ENCODE peak calls at places on chromosomes 7 and 10, in nine cellular contexts. One of them, this sample, is unnamed. For H3K4me1, the result is how much of the 10 kb centered on the place peaks cover.

GRCh38 chr7:132519936-132520335 is 56.3 kb downstream of the PLXNA4 start:
- DNase-seq in right atrium auricular region: no peak
- DNase-seq in colonic mucosa: no peak
- DNase-seq in HCT116: no peak
- DNase-seq in lower lobe of right lung: no peak
- DNase-seq in CD8-positive, alpha-beta T cell: no peak
- DNase-seq in neuronal stem cell: no peak
- DNase-seq in GM23248: peak
- DNase-seq in stomach: no peak
- DNase-seq in this sample: no peak

GRCh38 chr7:147803625-147804024 is 786.9 kb upstream of the C7orf33 start:
- DNase-seq in right atrium auricular region: no peak
- DNase-seq in neuronal stem cell: peak
- DNase-seq in stomach: no peak
- DNase-seq in GM23248: no peak
- DNase-seq in colonic mucosa: no peak
- DNase-seq in CD8-positive, alpha-beta T cell: no peak
- DNase-seq in lower lobe of right lung: no peak
- DNase-seq in HCT116: no peak
- DNase-seq in this sample: no peak

GRCh38 chr10:28815681-28816080 is 138.4 kb downstream of the BAMBI start:
- DNase-seq in lower lobe of right lung: no peak
- DNase-seq in right atrium auricular region: no peak
- DNase-seq in stomach: no peak
- DNase-seq in GM23248: no peak
- DNase-seq in colonic mucosa: peak
- DNase-seq in HCT116: no peak
- DNase-seq in CD8-positive, alpha-beta T cell: no peak
- DNase-seq in neuronal stem cell: no peak
- DNase-seq in this sample: no peak

GRCh38 chr10:132909491-132910071 is 32.8 kb downstream of the CFAP46 start:
- DNase-seq in stomach: no peak
- DNase-seq in colonic mucosa: no peak
- DNase-seq in CD8-positive, alpha-beta T cell: no peak
- DNase-seq in neuronal stem cell: no peak
- DNase-seq in lower lobe of right lung: peak
- DNase-seq in HCT116: no peak
- DNase-seq in GM23248: no peak
- DNase-seq in right atrium auricular region: no peak
- DNase-seq in this sample: no peak

GRCh38 chr10:96910488-96911395 is 78.6 kb downstream of the LCOR start:
- DNase-seq in lower lobe of right lung: no peak
- DNase-seq in GM23248: peak
- DNase-seq in HCT116: peak
- DNase-seq in CD8-positive, alpha-beta T cell: no peak
- DNase-seq in right atrium auricular region: no peak
- DNase-seq in neuronal stem cell: peak
- DNase-seq in stomach: no peak
- DNase-seq in colonic mucosa: no peak
- DNase-seq in this sample: peak

GRCh38 chr7:1712907-1713501 is 42.9 kb downstream of the ELFN1 start:
- DNase-seq in GM23248: no peak
- DNase-seq in colonic mucosa: no peak
- DNase-seq in stomach: no peak
- DNase-seq in right atrium auricular region: no peak
- DNase-seq in CD8-positive, alpha-beta T cell: no peak
- DNase-seq in lower lobe of right lung: peak
- DNase-seq in HCT116: no peak
- DNase-seq in neuronal stem cell: no peak
- DNase-seq in this sample: no peak

GRCh38 chr10:86922553-86922961 is 34.9 kb downstream of the MMRN2 start:
- DNase-seq in colonic mucosa: peak
- DNase-seq in lower lobe of right lung: no peak
- DNase-seq in right atrium auricular region: no peak
- DNase-seq in neuronal stem cell: no peak
- DNase-seq in stomach: no peak
- DNase-seq in CD8-positive, alpha-beta T cell: no peak
- DNase-seq in GM23248: no peak
- DNase-seq in HCT116: no peak
- DNase-seq in this sample: no peak

GRCh38 chr10:126458453-126458852 is 70.2 kb upstream of the ADAM12 start:
- DNase-seq in right atrium auricular region: no peak
- DNase-seq in HCT116: no peak
- DNase-seq in lower lobe of right lung: no peak
- DNase-seq in CD8-positive, alpha-beta T cell: no peak
- DNase-seq in stomach: no peak
- DNase-seq in neuronal stem cell: no peak
- DNase-seq in GM23248: peak
- DNase-seq in colonic mucosa: no peak
- DNase-seq in this sample: no peak

GRCh38 chr10:79221110-79222051 is 125.9 kb upstream of the PPIF start:
- DNase-seq in stomach: peak
- DNase-seq in lower lobe of right lung: peak
- DNase-seq in colonic mucosa: peak
- DNase-seq in CD8-positive, alpha-beta T cell: no peak
- DNase-seq in right atrium auricular region: peak
- DNase-seq in HCT116: no peak
- DNase-seq in GM23248: peak
- DNase-seq in neuronal stem cell: no peak
- DNase-seq in this sample: no peak

GRCh38 chr10:88459523-88459922 is 123.6 kb downstream of the RNLS start:
- DNase-seq in lower lobe of right lung: no peak
- DNase-seq in neuronal stem cell: no peak
- DNase-seq in colonic mucosa: no peak
- DNase-seq in HCT116: no peak
- DNase-seq in GM23248: no peak
- DNase-seq in stomach: no peak
- DNase-seq in CD8-positive, alpha-beta T cell: no peak
- DNase-seq in right atrium auricular region: no peak
- DNase-seq in this sample: no peak

GRCh38 chr7:139341776-139342244 is 673 bp downstream of the FMC1 start:
- DNase-seq in lower lobe of right lung: no peak
- DNase-seq in colonic mucosa: no peak
- DNase-seq in right atrium auricular region: no peak
- DNase-seq in neuronal stem cell: no peak
- DNase-seq in HCT116: no peak
- DNase-seq in GM23248: no peak
- DNase-seq in stomach: no peak
- DNase-seq in CD8-positive, alpha-beta T cell: no peak
- DNase-seq in this sample: no peak

GRCh38 chr7:131188367-131189339 is 139.0 kb upstream of the MKLN1 start:
- DNase-seq in right atrium auricular region: no peak
- DNase-seq in stomach: no peak
- DNase-seq in lower lobe of right lung: no peak
- DNase-seq in neuronal stem cell: no peak
- DNase-seq in HCT116: peak
- DNase-seq in CD8-positive, alpha-beta T cell: peak
- DNase-seq in colonic mucosa: no peak
- DNase-seq in GM23248: peak
- DNase-seq in this sample: no peak

GRCh38 chr7:92133737-92134270 is 473 bp downstream of the CYP51A1 start:
- DNase-seq in lower lobe of right lung: peak
- DNase-seq in GM23248: peak
- DNase-seq in neuronal stem cell: peak
- DNase-seq in CD8-positive, alpha-beta T cell: peak
- DNase-seq in colonic mucosa: peak
- DNase-seq in stomach: peak
- DNase-seq in HCT116: peak
- DNase-seq in right atrium auricular region: peak
- DNase-seq in this sample: peak

GRCh38 chr10:76675951-76676587 is 961.5 kb downstream of the KCNMA1 start:
- DNase-seq in GM23248: peak
- DNase-seq in CD8-positive, alpha-beta T cell: no peak
- DNase-seq in colonic mucosa: peak
- DNase-seq in HCT116: no peak
- DNase-seq in lower lobe of right lung: no peak
- DNase-seq in neuronal stem cell: no peak
- DNase-seq in stomach: no peak
- DNase-seq in right atrium auricular region: peak
- DNase-seq in this sample: no peak

GRCh38 chr10:12969951-12970350 is 31.6 kb downstream of the CCDC3 start:
- DNase-seq in neuronal stem cell: no peak
- DNase-seq in colonic mucosa: no peak
- DNase-seq in CD8-positive, alpha-beta T cell: no peak
- DNase-seq in right atrium auricular region: no peak
- DNase-seq in GM23248: no peak
- DNase-seq in HCT116: no peak
- DNase-seq in lower lobe of right lung: no peak
- DNase-seq in stomach: no peak
- DNase-seq in this sample: no peak

GRCh38 chr7:104862719-104863118 is 151.3 kb upstream of the KMT2E start:
- DNase-seq in colonic mucosa: no peak
- DNase-seq in right atrium auricular region: no peak
- DNase-seq in lower lobe of right lung: no peak
- DNase-seq in HCT116: peak
- DNase-seq in CD8-positive, alpha-beta T cell: no peak
- DNase-seq in neuronal stem cell: no peak
- DNase-seq in stomach: no peak
- DNase-seq in GM23248: peak
- DNase-seq in this sample: peak

GRCh38 chr10:103832806-103833205 is 22.6 kb downstream of the SH3PXD2A start:
- DNase-seq in stomach: no peak
- DNase-seq in GM23248: no peak
- DNase-seq in right atrium auricular region: no peak
- DNase-seq in CD8-positive, alpha-beta T cell: no peak
- DNase-seq in lower lobe of right lung: no peak
- DNase-seq in HCT116: no peak
- DNase-seq in colonic mucosa: no peak
- DNase-seq in neuronal stem cell: no peak
- DNase-seq in this sample: no peak
- H3K4me1 ChIP-seq in stomach: under half
- H3K4me1 ChIP-seq in GM23248: under half
- H3K4me1 ChIP-seq in right atrium auricular region: half or more
- H3K4me1 ChIP-seq in CD8-positive, alpha-beta T cell: under half
- H3K4me1 ChIP-seq in lower lobe of right lung: under half
- H3K4me1 ChIP-seq in HCT116: under half
- H3K4me1 ChIP-seq in colonic mucosa: under half
- H3K4me1 ChIP-seq in neuronal stem cell: under half
- H3K4me1 ChIP-seq in this sample: half or more

GRCh38 chr7:151495360-151495759 is 24.3 kb downstream of the RHEB start:
- DNase-seq in lower lobe of right lung: no peak
- DNase-seq in neuronal stem cell: no peak
- DNase-seq in colonic mucosa: no peak
- DNase-seq in GM23248: no peak
- DNase-seq in stomach: no peak
- DNase-seq in CD8-positive, alpha-beta T cell: no peak
- DNase-seq in right atrium auricular region: no peak
- DNase-seq in HCT116: no peak
- DNase-seq in this sample: no peak
- H3K4me1 ChIP-seq in lower lobe of right lung: under half
- H3K4me1 ChIP-seq in neuronal stem cell: under half
- H3K4me1 ChIP-seq in colonic mucosa: under half
- H3K4me1 ChIP-seq in GM23248: under half
- H3K4me1 ChIP-seq in stomach: under half
- H3K4me1 ChIP-seq in CD8-positive, alpha-beta T cell: under half
- H3K4me1 ChIP-seq in right atrium auricular region: half or more
- H3K4me1 ChIP-seq in HCT116: half or more
- H3K4me1 ChIP-seq in this sample: under half

DNA sequence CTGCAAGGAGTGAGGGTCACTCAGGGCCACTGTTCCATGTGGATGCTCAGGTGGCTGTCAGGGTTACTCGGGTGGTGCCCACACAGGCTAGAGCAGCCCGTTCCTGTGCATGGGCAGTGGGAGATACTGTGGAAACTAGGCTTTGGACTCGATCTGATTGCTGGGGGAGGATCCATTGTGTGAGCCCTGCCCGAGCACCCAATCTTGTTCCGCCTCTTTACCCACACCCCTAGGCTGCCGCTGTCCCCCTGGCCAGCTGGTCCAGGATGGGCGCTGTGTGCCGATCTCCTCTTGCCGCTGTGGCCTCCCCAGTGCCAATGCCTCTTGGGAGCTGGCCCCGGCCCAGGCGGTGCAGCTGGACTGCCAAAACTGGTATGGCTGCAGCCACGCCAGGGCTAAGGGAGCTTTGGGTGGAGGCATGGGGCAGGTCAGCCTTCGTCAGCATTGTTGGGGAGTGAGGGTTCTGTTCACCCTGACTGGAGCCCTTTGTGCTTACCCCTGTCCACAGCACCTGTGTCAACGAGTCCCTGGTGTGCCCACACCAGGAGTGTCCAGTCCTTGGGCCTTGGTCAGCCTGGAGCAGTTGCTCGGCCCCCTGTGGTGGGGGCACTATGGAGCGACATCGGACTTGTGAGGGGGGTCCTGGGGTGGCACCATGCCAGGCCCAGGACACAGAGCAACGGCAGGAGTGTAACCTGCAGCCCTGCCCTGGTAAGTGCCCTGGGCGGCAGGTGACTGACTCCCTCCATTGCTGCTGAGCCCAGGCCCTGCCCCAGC is 12.4 kb upstream of the ZNF862 start:
- DNase-seq in colonic mucosa: no peak
- DNase-seq in stomach: no peak
- DNase-seq in right atrium auricular region: no peak
- DNase-seq in GM23248: no peak
- DNase-seq in lower lobe of right lung: peak
- DNase-seq in neuronal stem cell: no peak
- DNase-seq in HCT116: no peak
- DNase-seq in CD8-positive, alpha-beta T cell: no peak
- DNase-seq in this sample: no peak
- H3K4me1 ChIP-seq in colonic mucosa: under half
- H3K4me1 ChIP-seq in stomach: under half
- H3K4me1 ChIP-seq in right atrium auricular region: under half
- H3K4me1 ChIP-seq in GM23248: under half
- H3K4me1 ChIP-seq in lower lobe of right lung: under half
- H3K4me1 ChIP-seq in neuronal stem cell: under half
- H3K4me1 ChIP-seq in HCT116: under half
- H3K4me1 ChIP-seq in CD8-positive, alpha-beta T cell: under half
- H3K4me1 ChIP-seq in this sample: under half

GRCh38 chr7:157153260-157153659 is 14.5 kb downstream of the UBE3C start:
- DNase-seq in GM23248: peak
- DNase-seq in colonic mucosa: no peak
- DNase-seq in right atrium auricular region: no peak
- DNase-seq in stomach: no peak
- DNase-seq in CD8-positive, alpha-beta T cell: no peak
- DNase-seq in HCT116: no peak
- DNase-seq in neuronal stem cell: no peak
- DNase-seq in lower lobe of right lung: no peak
- DNase-seq in this sample: no peak

GRCh38 chr7:157152391-157152937 is 13.7 kb downstream of the UBE3C start:
- DNase-seq in stomach: no peak
- DNase-seq in colonic mucosa: no peak
- DNase-seq in neuronal stem cell: no peak
- DNase-seq in GM23248: no peak
- DNase-seq in right atrium auricular region: no peak
- DNase-seq in lower lobe of right lung: no peak
- DNase-seq in CD8-positive, alpha-beta T cell: no peak
- DNase-seq in HCT116: no peak
- DNase-seq in this sample: no peak

GRCh38 chr7:157150825-157151412 is 12.2 kb downstream of the UBE3C start:
- DNase-seq in stomach: no peak
- DNase-seq in lower lobe of right lung: no peak
- DNase-seq in HCT116: no peak
- DNase-seq in GM23248: peak
- DNase-seq in colonic mucosa: no peak
- DNase-seq in right atrium auricular region: no peak
- DNase-seq in CD8-positive, alpha-beta T cell: no peak
- DNase-seq in neuronal stem cell: peak
- DNase-seq in this sample: no peak

GRCh38 chr7:157149317-157149716 is 10.6 kb downstream of the UBE3C start:
- DNase-seq in neuronal stem cell: no peak
- DNase-seq in HCT116: no peak
- DNase-seq in right atrium auricular region: no peak
- DNase-seq in CD8-positive, alpha-beta T cell: no peak
- DNase-seq in stomach: no peak
- DNase-seq in GM23248: no peak
- DNase-seq in colonic mucosa: no peak
- DNase-seq in lower lobe of right lung: no peak
- DNase-seq in this sample: no peak

GRCh38 chr7:157151626-157152339 is 13.1 kb downstream of the UBE3C start:
- DNase-seq in stomach: no peak
- DNase-seq in right atrium auricular region: no peak
- DNase-seq in GM23248: peak
- DNase-seq in colonic mucosa: no peak
- DNase-seq in CD8-positive, alpha-beta T cell: no peak
- DNase-seq in lower lobe of right lung: no peak
- DNase-seq in HCT116: no peak
- DNase-seq in neuronal stem cell: no peak
- DNase-seq in this sample: no peak
- H3K4me1 ChIP-seq in stomach: under half
- H3K4me1 ChIP-seq in right atrium auricular region: under half
- H3K4me1 ChIP-seq in GM23248: under half
- H3K4me1 ChIP-seq in colonic mucosa: under half
- H3K4me1 ChIP-seq in CD8-positive, alpha-beta T cell: under half
- H3K4me1 ChIP-seq in lower lobe of right lung: under half
- H3K4me1 ChIP-seq in HCT116: under half
- H3K4me1 ChIP-seq in neuronal stem cell: under half
- H3K4me1 ChIP-seq in this sample: under half